ENCODE peak calls at places on chromosomes 13 and 19, in four cellular contexts. P, I, G and N are unnamed samples. For H3K4me1, the result is how much of the 10 kb centered on the place peaks cover.

GRCh38 chr13:49821216-49821820 is 28.8 kb upstream of the KPNA3 start:
- DNase-seq in P (no peak), I (no peak), G (no peak), N (no peak)

GRCh38 chr13:48783181-48783630 is 129.5 kb downstream of the CYSLTR2 start:
- DNase-seq in P (peak), I (no peak), G (peak), N (no peak)

GRCh38 chr13:19153782-19154450 is 27.7 kb downstream of the TUBA3C start:
- DNase-seq in P (no peak), I (no peak), G (no peak), N (no peak)

GRCh38 chr13:66673401-66673800 is 556.7 kb downstream of the PCDH9 start:
- DNase-seq in P (no peak), I (no peak), G (no peak), N (no peak)

GRCh38 chr13:105878119-105878518 is 657.3 kb downstream of the EFNB2 start:
- DNase-seq in P (no peak), I (no peak), G (no peak), N (no peak)

GRCh38 chr13:23963184-23963931 is 66.1 kb upstream of the C1QTNF9B start:
- DNase-seq in P (no peak), I (no peak), G (no peak), N (no peak)

GRCh38 chr19:4829001-4829712 is 2.4 kb downstream of the TICAM1 start:
- DNase-seq in P (peak), I (no peak), G (peak), N (no peak)

GRCh38 chr19:40282920-40283319 is 2.2 kb downstream of the AKT2 start:
- DNase-seq in P (no peak), I (no peak), G (no peak), N (no peak)

GRCh38 chr13:40102854-40103253 is 447.4 kb downstream of the COG6 start:
- DNase-seq in P (no peak), I (no peak), G (no peak), N (no peak)

GRCh38 chr13:25690582-25690981 is 318.8 kb downstream of the ATP8A2 start:
- DNase-seq in P (no peak), I (no peak), G (no peak), N (no peak)
- H3K4me1 ChIP-seq in P (under half), I (under half), G (under half), N (under half)

DNA sequence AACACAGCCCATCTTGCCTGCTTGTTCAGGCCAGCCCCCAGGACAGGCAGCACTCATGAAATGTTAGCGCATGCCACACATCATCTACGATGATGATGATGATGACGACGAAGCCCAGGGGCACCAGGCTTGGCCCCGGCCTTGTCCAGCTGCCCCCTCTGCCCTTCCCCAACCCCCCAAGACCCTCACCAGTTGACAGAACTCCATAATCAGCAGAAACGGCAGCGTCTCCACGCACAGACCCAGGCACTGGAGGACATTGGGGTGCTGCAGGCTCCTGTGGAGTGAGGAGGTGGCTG is 9.0 kb downstream of the LMTK3 start:
- DNase-seq in P (no peak), I (no peak), G (no peak), N (no peak)
- H3K4me3 ChIP-seq in P (peak), I (no peak), G (no peak), N (peak)

GRCh38 chr19:32346901-32347300 is 1.5 kb downstream of the ZNF507 start:
- DNase-seq in P (no peak), I (no peak), G (no peak), N (no peak)

GRCh38 chr19:32343550-32344262 is 1.7 kb upstream of the ZNF507 start:
- DNase-seq in P (no peak), I (no peak), G (no peak), N (no peak)

GRCh38 chr19:32345261-32346207 is at the start of gene ZNF507:
- DNase-seq in P (peak), I (peak), G (peak), N (peak)

GRCh38 chr19:32339988-32340874 is 5.2 kb upstream of the ZNF507 start:
- DNase-seq in P (peak), I (peak), G (peak), N (no peak)

DNA sequence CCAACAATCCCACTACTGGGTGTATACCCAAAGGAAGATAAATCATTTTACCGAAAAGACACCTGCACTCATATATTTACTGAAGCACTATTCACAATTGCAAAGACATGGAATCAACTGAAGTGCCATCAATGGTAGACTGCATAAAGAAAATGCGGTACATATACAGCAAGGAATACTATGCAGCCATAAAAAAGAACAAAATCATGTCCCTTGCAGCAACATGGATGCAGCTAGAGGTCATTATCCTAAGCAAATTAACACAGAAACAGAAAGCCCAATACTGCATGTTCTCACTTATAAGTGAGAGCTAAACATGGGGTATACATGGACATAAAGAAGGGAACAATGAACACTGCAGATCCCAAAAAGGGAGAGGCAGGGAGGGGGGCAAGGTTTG is 2.7 kb upstream of the ZNF507 start:
- DNase-seq in P (no peak), I (no peak), G (no peak), N (no peak)
- H3K4me1 ChIP-seq in P (under half), I (under half), G (under half), N (under half)

DNA sequence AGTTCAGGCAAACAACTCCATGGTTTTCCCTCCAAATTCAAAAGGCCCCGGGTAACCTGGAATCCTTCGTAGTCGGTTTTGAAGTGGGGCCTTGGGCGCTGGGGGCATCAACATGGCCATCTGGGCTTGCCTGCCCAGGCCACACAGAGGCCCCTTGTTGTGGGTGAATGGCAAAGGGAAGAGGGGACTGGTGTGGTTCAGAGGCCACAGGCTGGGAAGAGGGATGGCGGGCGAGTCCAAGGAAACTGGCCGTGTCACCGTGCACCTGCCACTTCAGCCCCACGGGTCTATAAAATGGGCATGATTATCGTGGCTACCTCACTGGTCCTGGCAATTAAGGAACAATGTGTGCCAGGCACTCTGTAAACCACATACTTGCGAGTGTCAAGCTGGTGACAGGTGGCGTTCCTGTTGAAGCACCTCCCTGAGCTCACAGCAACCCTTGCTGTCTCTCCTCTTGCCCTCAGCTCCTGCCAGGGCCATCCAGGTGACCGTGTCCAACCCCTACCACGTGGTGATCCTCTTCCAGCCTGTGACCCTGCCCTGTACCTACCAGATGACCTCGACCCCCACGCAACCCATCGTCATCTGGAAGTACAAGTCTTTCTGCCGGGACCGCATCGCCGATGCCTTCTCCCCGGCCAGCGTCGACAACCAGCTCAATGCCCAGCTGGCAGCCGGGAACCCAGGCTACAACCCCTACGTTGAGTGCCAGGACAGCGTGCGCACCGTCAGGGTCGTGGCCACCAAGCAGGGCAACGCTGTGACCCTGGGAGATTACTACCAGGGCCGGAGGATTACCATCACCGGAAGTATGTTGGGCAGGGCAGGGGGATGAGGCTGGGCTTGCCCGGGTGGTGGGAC is 1.3 kb downstream of the LSR start:
- DNase-seq in P (peak), I (no peak), G (peak), N (no peak)
- H3K4me3 ChIP-seq in P (peak), I (peak), G (peak), N (peak)

DNA sequence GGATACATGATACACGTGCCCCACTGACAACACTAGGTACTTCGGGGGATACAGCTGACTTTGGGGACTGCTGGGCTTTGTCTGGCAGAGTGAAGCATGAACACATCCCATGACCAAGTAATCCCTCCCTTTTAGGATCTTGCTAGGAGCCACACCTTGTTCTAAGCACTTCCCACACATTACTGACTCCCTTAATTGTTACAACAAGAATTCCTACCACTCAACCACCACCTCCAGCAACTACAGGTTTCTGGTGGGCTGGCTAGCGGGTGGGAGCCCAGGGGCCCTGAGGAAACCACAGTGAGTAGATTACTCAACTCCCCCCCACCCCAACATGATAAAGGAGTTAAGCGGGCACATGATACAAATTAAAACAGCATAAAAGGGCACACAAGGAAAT is 7.2 kb upstream of the SLC35E1 start:
- DNase-seq in P (no peak), I (no peak), G (no peak), N (no peak)
- H3K4me1 ChIP-seq in P (under half), I (under half), G (under half), N (under half)

DNA sequence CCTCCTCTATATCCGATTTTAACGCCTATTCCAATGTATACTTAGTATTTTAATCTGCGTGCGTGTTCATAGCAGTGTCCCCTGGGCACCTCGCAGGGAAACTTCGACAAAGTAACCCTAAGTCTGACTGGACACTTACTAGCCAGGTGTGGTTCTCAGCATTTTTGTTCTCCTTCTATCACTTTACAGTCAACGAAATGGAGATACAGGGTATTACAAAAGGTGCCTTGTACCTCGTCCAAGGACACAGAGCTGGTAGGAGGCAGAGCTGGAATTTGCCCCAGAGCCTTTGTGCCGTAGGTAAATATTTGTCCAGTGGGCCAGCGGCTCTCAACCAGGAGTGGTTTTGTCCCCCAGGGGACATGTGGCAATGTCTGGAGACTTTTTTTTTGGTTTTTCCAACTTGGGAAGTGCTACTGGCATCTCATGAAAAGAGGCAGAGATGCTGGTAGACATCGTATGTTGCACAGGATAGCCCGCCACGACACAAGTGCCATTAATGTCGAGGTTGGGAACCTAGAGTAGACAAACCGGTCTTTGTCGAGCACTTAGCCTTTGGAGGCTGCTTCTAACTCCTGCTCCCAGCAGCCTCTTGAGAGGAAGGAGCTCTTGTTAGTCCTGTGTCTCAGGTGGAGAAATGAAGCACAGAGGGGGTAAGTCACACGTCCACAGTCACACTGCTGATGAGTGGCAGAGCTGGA is 1.1 kb downstream of the ZNF444 start:
- DNase-seq in P (no peak), I (no peak), G (peak), N (no peak)
- H3K4me3 ChIP-seq in P (no peak), I (peak), G (peak), N (peak)

GRCh38 chr13:98519976-98520375 is 56.9 kb downstream of the STK24 start:
- DNase-seq in P (no peak), I (no peak), G (no peak), N (no peak)
- H3K4me1 ChIP-seq in P (under half), I (half or more), G (under half), N (under half)

GRCh38 chr19:55947532-55947931 is at the start of gene NLRP8:
- DNase-seq in P (no peak), I (no peak), G (no peak), N (no peak)
- H3K4me3 ChIP-seq in P (no peak), I (no peak), G (no peak), N (no peak)

DNA sequence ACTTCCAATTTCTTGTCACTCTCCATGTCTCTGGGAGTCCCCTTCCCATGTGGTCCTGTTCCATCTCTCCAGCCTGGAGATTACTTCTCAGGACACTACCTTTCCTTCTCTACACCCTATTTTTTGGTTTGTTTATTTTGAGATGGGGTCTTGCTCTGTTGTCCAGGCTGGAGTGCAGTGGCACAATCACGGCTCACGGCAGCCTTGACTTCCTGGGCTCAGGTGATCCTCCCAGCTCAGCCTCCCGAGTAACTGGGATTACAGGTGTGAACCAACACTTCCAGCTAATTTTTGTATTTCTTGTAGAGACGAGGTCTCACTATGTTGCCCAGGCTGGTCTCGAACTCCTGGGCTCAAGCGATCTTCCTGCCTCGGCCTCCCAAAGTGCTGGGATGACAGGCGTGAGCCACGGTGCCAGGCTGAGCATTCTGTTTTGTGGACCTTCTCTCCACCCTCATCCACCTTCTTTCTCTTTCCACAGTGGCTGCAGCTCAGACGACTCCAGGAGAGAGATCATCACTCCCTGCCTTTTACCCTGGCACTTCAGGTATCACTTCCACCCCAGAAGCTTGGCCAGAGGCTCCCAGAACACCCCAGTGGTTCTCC is 644 bp downstream of the HCST start:
- DNase-seq in P (no peak), I (no peak), G (no peak), N (no peak)
- H3K4me1 ChIP-seq in P (under half), I (under half), G (under half), N (under half)